ENCODE peak calls at places on chromosomes 7 and 10, in nine cellular contexts. H is WERI-Rb-1, Q is heart left ventricle, O is fibroblast of lung, U is omental fat pad, P is cardiac muscle cell, V is AG04449, L is lower leg skin, X is stomach. B is an unnamed sample.

GRCh38 chr10:91444211-91444610 is 34.1 kb downstream of the HECTD2 start:
- DNase-seq in H (no peak), Q (no peak), O (no peak), U (no peak), P (no peak), V (no peak), L (no peak), X (no peak), B (no peak)

GRCh38 chr7:24135003-24135817 is 148.8 kb upstream of the NPY start:
- DNase-seq in H (no peak), Q (no peak), O (no peak), U (no peak), P (no peak), V (no peak), L (no peak), X (no peak), B (no peak)

GRCh38 chr7:129889133-129889854 is 63.5 kb downstream of the UBE2H start:
- DNase-seq in H (no peak), Q (no peak), O (no peak), U (no peak), P (no peak), V (no peak), L (no peak), X (no peak), B (no peak)

GRCh38 chr7:101804642-101805401 is 12.6 kb upstream of the CUX1 start:
- DNase-seq in H (peak; percentile 20), Q (no peak), O (no peak), U (no peak), P (no peak), V (no peak), L (no peak), X (peak; percentile 30), B (no peak)

GRCh38 chr7:31160956-31161355 is 108.8 kb downstream of the ADCYAP1R1 start:
- DNase-seq in H (no peak), Q (no peak), O (no peak), U (no peak), P (no peak), V (no peak), L (no peak), X (no peak), B (no peak)

GRCh38 chr7:100516135-100516812 is 22.7 kb upstream of the AGFG2 start:
- DNase-seq in H (peak; percentile 11), Q (peak; percentile 13), O (peak; percentile 95), U (no peak), P (peak; percentile 97), V (peak; percentile 58), L (peak; percentile 92), X (peak; percentile 30), B (no peak)

GRCh38 chr7:137834552-137834951 is 12.2 kb downstream of the DGKI start:
- DNase-seq in H (no peak), Q (no peak), O (no peak), U (no peak), P (peak; percentile 28), V (no peak), L (no peak), X (no peak), B (no peak)

GRCh38 chr10:121324678-121325213 is 273.5 kb downstream of the FGFR2 start:
- DNase-seq in H (no peak), Q (no peak), O (no peak), U (no peak), P (no peak), V (no peak), L (peak; percentile 65), X (no peak), B (no peak)

GRCh38 chr7:100152404-100152803 is 3.7 kb downstream of the LAMTOR4 start:
- DNase-seq in H (no peak), Q (no peak), O (no peak), U (no peak), P (no peak), V (no peak), L (no peak), X (no peak), B (no peak)

GRCh38 chr10:77328272-77328816 is 309.3 kb downstream of the KCNMA1 start:
- DNase-seq in H (no peak), Q (no peak), O (peak; percentile 49), U (no peak), P (peak; percentile 56), V (no peak), L (no peak), X (peak; percentile 28), B (no peak)

GRCh38 chr7:25951414-25952276 is 200.4 kb upstream of the NFE2L3 start:
- DNase-seq in H (no peak), Q (no peak), O (peak; percentile 5), U (no peak), P (peak; percentile 13), V (no peak), L (peak; percentile 86), X (no peak), B (no peak)

GRCh38 chr7:139494835-139495568 is 11.5 kb upstream of the KLRG2 start:
- DNase-seq in H (no peak), Q (no peak), O (no peak), U (no peak), P (no peak), V (no peak), L (no peak), X (no peak), B (no peak)

GRCh38 chr7:100685049-100685605 is 8.9 kb downstream of the GIGYF1 start:
- DNase-seq in H (no peak), Q (no peak), O (no peak), U (no peak), P (no peak), V (no peak), L (no peak), X (no peak), B (no peak)

DNA sequence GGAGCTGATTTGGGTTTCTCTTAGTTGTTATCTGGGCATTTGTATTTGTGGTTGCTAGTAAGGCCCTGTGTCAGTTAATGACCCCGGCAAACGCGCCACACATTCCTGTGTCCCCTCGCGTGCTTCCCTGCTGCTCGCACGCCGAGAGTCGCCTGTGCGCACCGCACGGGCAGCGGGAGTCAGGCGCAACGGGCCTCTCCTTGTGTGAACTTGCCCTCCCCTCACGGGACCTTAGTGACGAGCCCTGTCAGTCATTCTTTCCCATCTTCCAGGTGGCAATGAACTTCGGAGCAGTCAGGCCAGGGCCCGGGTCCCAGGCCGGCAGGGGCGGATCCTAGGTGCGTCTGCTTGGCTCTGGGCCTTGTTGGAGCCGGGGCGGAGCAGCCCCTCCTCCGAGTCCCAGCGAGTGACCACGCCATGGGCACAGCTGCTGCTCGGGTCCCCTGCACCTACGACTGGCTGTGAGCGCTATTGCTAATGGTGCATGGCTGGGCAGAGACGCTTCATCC is 12.4 kb upstream of the PRKAR1B start:
- DNase-seq in H (peak; percentile 3), Q (no peak), O (no peak), U (no peak), P (no peak), V (no peak), L (no peak), X (no peak), B (peak; percentile 72)
- TF ChIP-seq CTCF in H (no peak), Q (no peak), O (no peak), U (no peak), P (no peak), V (no peak), L (no peak), X (no peak), B (no peak)

GRCh38 chr7:37493810-37494209 is 45.1 kb upstream of the ELMO1 start:
- DNase-seq in H (no peak), Q (no peak), O (no peak), U (no peak), P (no peak), V (no peak), L (no peak), X (no peak), B (no peak)

GRCh38 chr7:37494940-37495339 is 46.3 kb upstream of the ELMO1 start:
- DNase-seq in H (no peak), Q (no peak), O (no peak), U (no peak), P (no peak), V (no peak), L (no peak), X (no peak), B (no peak)

GRCh38 chr7:37489703-37490102 is 41.0 kb upstream of the ELMO1 start:
- DNase-seq in H (no peak), Q (no peak), O (no peak), U (no peak), P (no peak), V (no peak), L (no peak), X (no peak), B (no peak)

GRCh38 chr7:37493123-37493522 is 44.5 kb upstream of the ELMO1 start:
- DNase-seq in H (no peak), Q (no peak), O (no peak), U (no peak), P (no peak), V (no peak), L (no peak), X (no peak), B (no peak)

DNA sequence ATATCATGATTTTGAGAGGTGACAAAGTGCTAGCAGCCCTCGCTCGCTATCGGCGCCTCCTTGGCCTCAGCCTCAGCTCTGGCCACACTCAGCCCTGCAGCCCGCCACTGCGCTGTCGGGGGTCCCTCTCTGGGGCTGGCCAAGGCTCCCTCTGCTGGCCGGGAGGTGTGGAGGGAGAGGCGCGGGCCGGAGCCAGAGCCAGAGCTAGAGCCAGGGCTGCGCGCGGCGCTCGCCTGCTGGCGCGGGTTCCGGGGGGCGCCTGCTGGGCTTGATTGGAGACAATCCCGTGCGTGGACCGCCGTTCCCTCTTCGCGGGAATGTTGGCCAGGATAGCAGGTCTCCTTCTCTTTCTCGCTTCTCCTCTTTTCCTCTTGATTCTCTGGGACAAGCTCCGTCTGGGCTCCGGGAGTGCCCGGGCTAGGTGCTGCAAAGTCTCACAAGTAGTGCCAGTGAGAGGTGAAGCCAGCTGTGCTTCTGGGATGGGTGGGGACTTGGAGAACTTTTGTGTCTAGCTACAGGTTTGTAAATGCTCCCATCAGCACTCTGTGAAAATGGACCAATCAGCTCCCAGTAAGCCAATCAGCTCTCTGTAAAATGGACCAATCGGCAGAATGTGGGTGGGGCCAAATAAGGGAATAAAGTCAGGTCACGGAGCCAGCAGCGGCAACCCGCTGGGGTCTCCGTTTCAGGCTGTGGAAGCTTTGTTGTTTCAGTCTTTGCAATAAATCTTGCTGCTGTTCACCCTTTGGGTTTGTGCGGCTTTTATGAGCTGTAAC is 43.4 kb upstream of the ELMO1 start:
- DNase-seq in H (no peak), Q (no peak), O (no peak), U (no peak), P (no peak), V (no peak), L (no peak), X (no peak), B (no peak)
- TF ChIP-seq CTCF in H (peak; percentile 27), Q (no peak), O (no peak), U (no peak), P (no peak), V (no peak), L (no peak), X (no peak), B (peak; percentile 79)

GRCh38 chr10:4883079-4883739 is 57.2 kb downstream of the AKR1E2 start:
- DNase-seq in H (no peak), Q (no peak), O (peak; percentile 75), U (no peak), P (peak; percentile 76), V (no peak), L (no peak), X (no peak), B (no peak)
- TF ChIP-seq CTCF in H (no peak), Q (no peak), O (no peak), U (no peak), P (no peak), V (no peak), L (no peak), X (no peak), B (no peak)

DNA sequence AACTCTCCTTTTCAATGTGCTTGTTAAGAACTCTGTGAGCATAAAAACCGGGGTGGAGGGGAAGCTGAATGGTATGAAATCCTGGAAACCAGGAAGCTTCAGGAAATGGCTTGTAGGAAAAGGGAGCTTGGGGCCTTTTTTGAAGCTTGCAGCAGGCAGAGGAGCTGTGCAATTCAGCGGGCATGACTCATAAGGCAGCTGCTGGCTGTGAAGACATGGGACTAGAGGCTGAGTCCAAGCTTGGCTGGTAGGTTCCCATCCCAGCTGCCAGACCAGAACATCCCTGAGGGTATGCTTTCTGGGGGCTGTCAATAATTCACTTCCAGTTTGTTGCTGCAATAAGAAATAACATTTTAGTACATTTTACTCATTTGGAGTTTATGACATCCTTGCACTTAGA is 36.8 kb upstream of the CDC14C start:
- DNase-seq in H (no peak), Q (no peak), O (peak; percentile 0), U (no peak), P (peak; percentile 16), V (no peak), L (no peak), X (no peak), B (no peak)
- TF ChIP-seq CTCF in H (no peak), Q (no peak), O (no peak), U (no peak), P (no peak), V (no peak), L (no peak), X (no peak), B (no peak)